ENCODE peak calls at places on chromosomes 1 and 21, in four cellular contexts. N is PC-9; S is effector memory CD4-positive, alpha-beta T cell; J is prostate gland. Y is an unnamed sample.

GRCh38 chr1:57363165-57363564 is 60.7 kb downstream of the DAB1 start:
- DNase-seq in J (no peak), N (no peak), S (no peak), Y (no peak)

GRCh38 chr1:2587071-2587859 is 688 bp downstream of the PRXL2B start:
- DNase-seq in S (no peak), N (no peak), J (no peak), Y (no peak)

GRCh38 chr1:108961752-108962486 is 1.4 kb downstream of the CLCC1 start:
- DNase-seq in S (no peak), N (no peak), J (no peak), Y (no peak)

GRCh38 chr1:40783001-40783905 is at the start of gene KCNQ4:
- DNase-seq in J (peak; percentile 54), N (no peak), S (no peak), Y (peak; percentile 41)

GRCh38 chr1:156689960-156690672 is 12.9 kb upstream of the NES start:
- DNase-seq in S (no peak), J (no peak), N (no peak), Y (no peak)

GRCh38 chr1:226736908-226737818 is 1.9 kb downstream of the ITPKB start:
- DNase-seq in S (peak; percentile 36), J (peak; percentile 40), N (no peak), Y (peak; percentile 37)

GRCh38 chr1:27634982-27635362 is at the start of gene FGR:
- DNase-seq in S (no peak), J (no peak), N (no peak), Y (peak; percentile 57)

GRCh38 chr1:91161166-91161565 is 139.3 kb upstream of the ZNF644 start:
- DNase-seq in N (no peak), J (no peak), S (no peak), Y (peak; percentile 18)

GRCh38 chr21:42058631-42059111 is 12.4 kb upstream of the UMODL1 start:
- DNase-seq in J (no peak), S (no peak), N (no peak), Y (peak; percentile 69)

GRCh38 chr1:167221126-167221803 is 579 bp downstream of the POU2F1 start:
- DNase-seq in J (peak; percentile 11), S (no peak), N (no peak), Y (peak; percentile 29)

GRCh38 chr1:230677200-230677599 is 34.9 kb downstream of the COG2 start:
- DNase-seq in J (no peak), N (no peak), S (no peak), Y (no peak)

GRCh38 chr1:154320882-154321608 is at the start of gene AQP10:
- DNase-seq in N (no peak), J (no peak), S (no peak), Y (no peak)

GRCh38 chr1:245690946-245691456 is 536.2 kb downstream of the KIF26B start:
- DNase-seq in S (no peak), J (no peak), N (no peak), Y (no peak)

GRCh38 chr1:30414086-30414850 is 309.1 kb downstream of the MATN1 start:
- DNase-seq in N (no peak), J (no peak), S (no peak), Y (peak; percentile 16)

GRCh38 chr1:87449348-87449963 is 120.8 kb downstream of the LMO4 start:
- DNase-seq in S (no peak), N (no peak), J (peak; percentile 14), Y (peak; percentile 63)

GRCh38 chr1:110481968-110482623 is 31.1 kb downstream of the PROK1 start:
- DNase-seq in J (no peak), S (no peak), N (no peak), Y (no peak)

GRCh38 chr1:20443703-20444587 is 42.1 kb downstream of the CAMK2N1 start:
- DNase-seq in N (no peak), J (no peak), S (no peak), Y (no peak)

GRCh38 chr21:18711662-18712061 is 308.1 kb upstream of the TMPRSS15 start:
- DNase-seq in J (no peak), S (no peak), N (no peak), Y (no peak)

GRCh38 chr1:6016191-6016865 is 24.1 kb upstream of the NPHP4 start:
- DNase-seq in J (no peak), S (no peak), N (no peak), Y (no peak)

GRCh38 chr1:53578358-53578757 is 119.2 kb downstream of the DMRTB1 start:
- DNase-seq in S (no peak), N (no peak), J (no peak), Y (no peak)

GRCh38 chr1:13507075-13507474 is 6.7 kb downstream of the LRRC38 start:
- DNase-seq in N (no peak), J (no peak), S (no peak), Y (no peak)

GRCh38 chr1:162561616-162562451 is at the start of gene UAP1:
- DNase-seq in S (no peak), N (no peak), J (peak; percentile 22), Y (no peak)

DNA sequence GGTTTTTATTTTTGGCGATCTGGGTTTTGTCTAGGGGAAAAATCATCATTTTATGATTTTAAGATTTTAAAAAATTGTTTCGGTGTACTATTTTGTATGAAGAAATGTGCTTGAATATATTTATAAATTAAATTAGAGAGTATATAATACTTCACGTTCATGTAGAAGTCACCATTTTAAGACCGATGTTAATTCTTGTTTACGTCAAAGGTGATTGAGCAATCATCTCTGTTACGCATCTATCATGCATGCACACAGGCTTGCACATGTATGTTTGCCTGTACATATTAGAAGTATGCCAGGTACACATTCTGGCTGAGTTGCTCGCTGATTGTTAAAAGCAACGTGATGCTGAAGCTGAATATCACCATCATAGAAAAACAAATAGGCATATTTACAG is 54.7 kb downstream of the DYRK1A start:
- DNase-seq in J (no peak), S (no peak), N (no peak), Y (no peak)
- H3K4me1 ChIP-seq in J (peaks cover 2% of the 10 kb centered on the region), S (peaks cover 6% of the 10 kb centered on the region), N (no peaks in the 10 kb centered on the region), Y (no peaks in the 10 kb centered on the region)

GRCh38 chr1:84574936-84575335 is 696 bp upstream of the CTBS start:
- DNase-seq in J (no peak), N (no peak), S (no peak), Y (no peak)
- H3K4me3 ChIP-seq in J (peak overlapping the region; percentile 60), N (peak overlapping the region; percentile 89), S (peak overlapping the region; percentile 48), Y (no peak overlapping the region)

GRCh38 chr1:150363426-150364230 is at the start of gene RPRD2:
- DNase-seq in N (peak; percentile 98), J (peak; percentile 99), S (peak; percentile 100), Y (peak; percentile 100)

GRCh38 chr1:150362721-150363425 is 1.1 kb upstream of the RPRD2 start:
- DNase-seq in N (no peak), J (peak; percentile 13), S (no peak), Y (no peak)

GRCh38 chr1:150366416-150367296 is 2.7 kb downstream of the RPRD2 start:
- DNase-seq in N (no peak), S (no peak), J (no peak), Y (no peak)

GRCh38 chr1:150364231-150365003 is 470 bp downstream of the RPRD2 start:
- DNase-seq in S (peak; percentile 76), J (peak; percentile 70), N (peak; percentile 62), Y (peak; percentile 81)

DNA sequence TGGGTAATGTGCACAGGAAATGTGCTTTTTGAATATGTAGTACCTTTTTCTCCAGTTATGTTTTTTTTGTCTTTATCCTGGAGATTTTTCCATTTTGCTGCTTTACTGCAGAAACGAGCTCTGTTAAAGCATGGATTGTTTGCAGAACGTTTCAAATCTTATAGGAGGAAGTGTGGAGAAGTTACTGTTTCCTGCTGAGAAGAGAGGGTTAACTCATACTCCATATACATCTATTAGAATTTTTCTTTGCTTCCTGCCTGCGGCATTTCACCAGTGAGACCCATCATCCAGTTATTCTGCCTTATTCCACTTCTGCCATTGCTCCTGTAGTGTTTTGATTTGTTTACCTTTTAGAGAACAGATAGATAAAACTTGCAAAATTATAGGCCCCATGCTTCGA is 2.0 kb downstream of the RPRD2 start:
- DNase-seq in N (no peak), S (no peak), J (no peak), Y (no peak)
- H3K27ac ChIP-seq in N (peak overlapping the region; percentile 94), S (peak overlapping the region; percentile 95), J (peak overlapping the region; percentile 98), Y (peak overlapping the region; percentile 97)

DNA sequence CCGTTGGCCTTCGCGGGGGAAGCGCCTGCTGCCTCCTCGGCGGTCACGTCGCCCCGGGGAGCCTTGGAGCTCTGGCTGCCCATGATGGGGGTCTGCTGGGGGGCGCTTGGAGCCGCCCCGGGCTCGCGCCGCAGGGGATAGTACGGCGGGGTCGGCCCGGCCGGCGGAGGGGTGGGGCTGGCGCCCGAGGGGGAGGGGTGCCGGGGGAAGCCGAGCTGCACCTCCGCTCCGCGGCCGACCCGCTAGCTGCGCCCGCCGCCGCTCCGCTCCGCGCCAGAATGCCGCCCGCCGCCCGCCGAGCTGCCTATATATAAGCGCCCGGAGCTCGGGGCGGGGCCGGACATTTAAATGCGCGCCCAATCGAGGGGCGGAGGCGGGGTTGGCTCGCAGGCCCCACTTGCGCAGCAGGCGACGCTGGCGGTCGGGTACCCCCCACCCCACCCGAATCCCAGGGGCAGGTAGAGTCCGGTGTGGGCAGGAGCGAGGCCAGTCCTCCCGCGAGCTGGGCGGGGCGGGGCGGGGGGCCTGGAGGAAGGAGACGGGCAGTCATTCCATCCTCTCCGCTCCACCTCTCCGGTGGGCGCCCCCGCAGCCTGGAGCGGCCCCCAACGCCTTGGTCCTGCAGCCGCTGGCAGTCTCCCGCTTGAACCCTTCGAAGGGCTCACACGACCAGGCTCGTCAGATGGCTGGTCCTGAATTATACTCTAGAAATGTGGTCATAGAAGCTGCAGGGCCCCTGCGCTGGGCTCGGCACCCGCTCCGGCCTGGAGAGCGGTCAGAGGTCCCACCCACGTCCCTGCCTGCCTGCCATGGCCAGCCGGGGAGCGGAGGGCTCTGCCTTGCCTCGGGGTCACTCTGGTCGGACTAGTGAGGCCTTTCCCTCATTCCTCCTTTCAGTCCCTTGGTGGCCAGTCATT is at the start of gene MARCKSL1:
- DNase-seq in S (peak; percentile 78), J (peak; percentile 80), N (peak; percentile 53), Y (peak; percentile 71)
- H3K4me1 ChIP-seq in S (peaks cover 28% of the 10 kb centered on the region), J (peaks cover 6% of the 10 kb centered on the region), N (peaks cover 49% of the 10 kb centered on the region), Y (peaks cover 21% of the 10 kb centered on the region)

GRCh38 chr1:96596226-96596625 is 125.4 kb upstream of the PTBP2 start:
- DNase-seq in N (no peak), S (no peak), J (no peak), Y (no peak)

DNA sequence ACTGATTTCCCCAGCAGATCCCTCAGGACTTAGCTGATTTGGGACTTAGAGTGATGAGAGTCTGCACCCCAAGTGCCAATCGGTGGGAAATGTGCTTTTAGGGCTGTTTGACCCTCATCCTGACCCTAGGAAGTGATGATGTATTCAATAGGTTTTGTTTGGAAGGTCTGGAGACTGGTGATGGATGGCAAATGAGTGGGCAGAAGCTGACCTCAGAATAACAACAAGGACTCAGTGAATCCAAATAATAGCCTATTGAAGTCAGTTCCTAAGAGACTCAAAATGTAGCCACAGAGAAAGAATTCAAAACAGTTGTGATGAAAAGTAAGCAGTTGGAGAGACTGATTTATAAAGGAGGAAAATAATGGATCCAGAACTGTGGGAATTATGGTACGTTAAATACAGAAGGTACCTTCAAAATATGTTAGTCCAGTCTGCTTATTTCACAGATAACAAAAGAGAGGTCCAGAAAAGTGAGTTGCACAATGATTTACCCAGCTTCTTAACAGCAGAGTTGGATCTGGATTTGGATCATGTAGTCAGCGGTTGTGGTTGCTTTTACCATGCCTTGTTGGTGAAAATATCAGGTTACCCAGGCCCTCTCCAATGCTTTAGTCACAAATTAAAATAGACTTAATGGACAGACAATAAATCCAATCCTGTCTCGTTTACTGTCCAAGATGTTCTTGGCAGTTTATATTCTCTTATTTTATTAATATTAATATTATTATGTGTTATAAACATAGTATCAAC is 123.0 kb upstream of the PTBP2 start:
- DNase-seq in N (no peak), J (no peak), S (no peak), Y (no peak)
- H3K4me3 ChIP-seq in N (no peak overlapping the region), J (no peak overlapping the region), S (no peak overlapping the region), Y (no peak overlapping the region)